ENCODE peak calls at places on chromosomes 3 and 15, in ten cellular contexts. One of them, this sample, is unnamed. For H3K4me1, the result is how much of the 10 kb centered on the place peaks cover.

GRCh38 chr3:65539620-65540019 is 499.1 kb downstream of the MAGI1 start:
- DNase-seq in ovary: no peak
- DNase-seq in mammary epithelial cell: no peak
- DNase-seq in SK-N-SH: no peak
- DNase-seq in mucosa of descending colon: no peak
- DNase-seq in GM23248: no peak
- DNase-seq in fibroblast of lung: no peak
- DNase-seq in tibial nerve: no peak
- DNase-seq in CD4-positive, alpha-beta memory T cell: no peak
- DNase-seq in stomach: no peak
- DNase-seq in this sample: no peak

GRCh38 chr15:36682091-36682490 is 102.7 kb downstream of the CDIN1 start:
- DNase-seq in ovary: no peak
- DNase-seq in mucosa of descending colon: no peak
- DNase-seq in CD4-positive, alpha-beta memory T cell: no peak
- DNase-seq in fibroblast of lung: peak
- DNase-seq in mammary epithelial cell: no peak
- DNase-seq in SK-N-SH: no peak
- DNase-seq in GM23248: peak
- DNase-seq in stomach: no peak
- DNase-seq in tibial nerve: no peak
- DNase-seq in this sample: no peak

GRCh38 chr3:125194849-125195601 is 17.5 kb downstream of the SLC12A8 start:
- DNase-seq in GM23248: peak
- DNase-seq in mammary epithelial cell: no peak
- DNase-seq in tibial nerve: no peak
- DNase-seq in CD4-positive, alpha-beta memory T cell: no peak
- DNase-seq in SK-N-SH: no peak
- DNase-seq in mucosa of descending colon: peak
- DNase-seq in fibroblast of lung: peak
- DNase-seq in ovary: no peak
- DNase-seq in stomach: no peak
- DNase-seq in this sample: no peak

GRCh38 chr3:157317895-157318294 is 118.8 kb upstream of the PTX3 start:
- DNase-seq in tibial nerve: no peak
- DNase-seq in fibroblast of lung: no peak
- DNase-seq in mucosa of descending colon: no peak
- DNase-seq in ovary: no peak
- DNase-seq in CD4-positive, alpha-beta memory T cell: no peak
- DNase-seq in SK-N-SH: no peak
- DNase-seq in GM23248: peak
- DNase-seq in mammary epithelial cell: no peak
- DNase-seq in stomach: no peak
- DNase-seq in this sample: no peak

GRCh38 chr15:50888054-50888453 is 20.4 kb upstream of the AP4E1 start:
- DNase-seq in tibial nerve: no peak
- DNase-seq in fibroblast of lung: peak
- DNase-seq in CD4-positive, alpha-beta memory T cell: no peak
- DNase-seq in mammary epithelial cell: no peak
- DNase-seq in GM23248: no peak
- DNase-seq in SK-N-SH: no peak
- DNase-seq in ovary: no peak
- DNase-seq in stomach: no peak
- DNase-seq in mucosa of descending colon: no peak
- DNase-seq in this sample: no peak

GRCh38 chr15:70825841-70826240 is 28.1 kb downstream of the LARP6 start:
- DNase-seq in mammary epithelial cell: no peak
- DNase-seq in fibroblast of lung: no peak
- DNase-seq in stomach: no peak
- DNase-seq in mucosa of descending colon: no peak
- DNase-seq in CD4-positive, alpha-beta memory T cell: no peak
- DNase-seq in tibial nerve: no peak
- DNase-seq in GM23248: no peak
- DNase-seq in ovary: no peak
- DNase-seq in SK-N-SH: no peak
- DNase-seq in this sample: no peak

GRCh38 chr3:49198611-49199230 is 27.3 kb downstream of the KLHDC8B start:
- DNase-seq in stomach: no peak
- DNase-seq in GM23248: no peak
- DNase-seq in ovary: no peak
- DNase-seq in mammary epithelial cell: no peak
- DNase-seq in fibroblast of lung: no peak
- DNase-seq in tibial nerve: no peak
- DNase-seq in CD4-positive, alpha-beta memory T cell: no peak
- DNase-seq in SK-N-SH: no peak
- DNase-seq in mucosa of descending colon: no peak
- DNase-seq in this sample: no peak

GRCh38 chr3:182837855-182838454 is 44.7 kb downstream of the ATP11B start:
- DNase-seq in ovary: no peak
- DNase-seq in mucosa of descending colon: no peak
- DNase-seq in SK-N-SH: peak
- DNase-seq in fibroblast of lung: peak
- DNase-seq in CD4-positive, alpha-beta memory T cell: peak
- DNase-seq in GM23248: peak
- DNase-seq in tibial nerve: no peak
- DNase-seq in stomach: no peak
- DNase-seq in mammary epithelial cell: peak
- DNase-seq in this sample: no peak

GRCh38 chr15:84755736-84756527 is 7.5 kb downstream of the ZNF592 start:
- DNase-seq in tibial nerve: no peak
- DNase-seq in SK-N-SH: no peak
- DNase-seq in mammary epithelial cell: peak
- DNase-seq in ovary: no peak
- DNase-seq in fibroblast of lung: no peak
- DNase-seq in GM23248: no peak
- DNase-seq in CD4-positive, alpha-beta memory T cell: no peak
- DNase-seq in mucosa of descending colon: no peak
- DNase-seq in stomach: no peak
- DNase-seq in this sample: no peak

GRCh38 chr3:168139947-168140346 is 44.2 kb upstream of the GOLIM4 start:
- DNase-seq in stomach: no peak
- DNase-seq in mammary epithelial cell: peak
- DNase-seq in fibroblast of lung: no peak
- DNase-seq in SK-N-SH: no peak
- DNase-seq in ovary: no peak
- DNase-seq in mucosa of descending colon: no peak
- DNase-seq in tibial nerve: no peak
- DNase-seq in CD4-positive, alpha-beta memory T cell: no peak
- DNase-seq in GM23248: no peak
- DNase-seq in this sample: no peak

GRCh38 chr3:152126260-152126659 is 142.5 kb upstream of the MBNL1 start:
- DNase-seq in fibroblast of lung: peak
- DNase-seq in GM23248: peak
- DNase-seq in ovary: no peak
- DNase-seq in tibial nerve: no peak
- DNase-seq in SK-N-SH: no peak
- DNase-seq in stomach: no peak
- DNase-seq in mucosa of descending colon: no peak
- DNase-seq in mammary epithelial cell: no peak
- DNase-seq in CD4-positive, alpha-beta memory T cell: no peak
- DNase-seq in this sample: no peak

GRCh38 chr3:158532099-158532734 is 38.8 kb upstream of the MLF1 start:
- DNase-seq in stomach: no peak
- DNase-seq in ovary: no peak
- DNase-seq in SK-N-SH: peak
- DNase-seq in CD4-positive, alpha-beta memory T cell: peak
- DNase-seq in mucosa of descending colon: peak
- DNase-seq in fibroblast of lung: peak
- DNase-seq in mammary epithelial cell: peak
- DNase-seq in tibial nerve: no peak
- DNase-seq in GM23248: peak
- DNase-seq in this sample: no peak

GRCh38 chr15:52294881-52295420 is 653 bp downstream of the MYO5C start:
- DNase-seq in CD4-positive, alpha-beta memory T cell: no peak
- DNase-seq in GM23248: peak
- DNase-seq in stomach: no peak
- DNase-seq in fibroblast of lung: no peak
- DNase-seq in mammary epithelial cell: no peak
- DNase-seq in mucosa of descending colon: peak
- DNase-seq in ovary: no peak
- DNase-seq in tibial nerve: no peak
- DNase-seq in SK-N-SH: peak
- DNase-seq in this sample: no peak

DNA sequence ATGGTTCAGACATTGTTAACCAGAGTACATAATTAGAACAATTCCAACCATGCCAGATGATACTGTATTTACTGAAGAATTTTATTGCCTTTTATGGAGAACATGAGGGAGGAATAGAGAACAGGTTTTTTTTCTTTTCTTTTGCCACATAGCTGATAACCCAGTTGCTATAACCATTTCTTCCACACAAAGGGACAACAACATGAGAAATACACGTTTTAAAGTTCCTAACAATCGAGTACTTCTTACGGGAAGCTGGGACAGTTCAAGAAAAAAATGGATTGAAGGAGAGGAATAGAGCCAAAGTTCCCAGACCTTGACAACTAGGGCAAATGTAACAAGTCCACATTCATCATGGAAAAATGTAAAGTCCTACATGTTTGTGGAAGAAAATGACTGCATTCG is 71.7 kb downstream of the FILIP1L start:
- DNase-seq in mucosa of descending colon: no peak
- DNase-seq in tibial nerve: no peak
- DNase-seq in ovary: no peak
- DNase-seq in mammary epithelial cell: no peak
- DNase-seq in CD4-positive, alpha-beta memory T cell: no peak
- DNase-seq in stomach: no peak
- DNase-seq in fibroblast of lung: peak
- DNase-seq in GM23248: peak
- DNase-seq in SK-N-SH: no peak
- DNase-seq in this sample: no peak
- H3K4me1 ChIP-seq in mucosa of descending colon: under half
- H3K4me1 ChIP-seq in tibial nerve: under half
- H3K4me1 ChIP-seq in ovary: under half
- H3K4me1 ChIP-seq in mammary epithelial cell: half or more
- H3K4me1 ChIP-seq in CD4-positive, alpha-beta memory T cell: under half
- H3K4me1 ChIP-seq in stomach: half or more
- H3K4me1 ChIP-seq in fibroblast of lung: under half
- H3K4me1 ChIP-seq in GM23248: half or more
- H3K4me1 ChIP-seq in SK-N-SH: under half
- H3K4me1 ChIP-seq in this sample: under half

GRCh38 chr3:127734754-127735473 is 62.2 kb downstream of the ABTB1 start:
- DNase-seq in ovary: peak
- DNase-seq in fibroblast of lung: peak
- DNase-seq in SK-N-SH: no peak
- DNase-seq in mammary epithelial cell: peak
- DNase-seq in GM23248: peak
- DNase-seq in stomach: no peak
- DNase-seq in mucosa of descending colon: peak
- DNase-seq in CD4-positive, alpha-beta memory T cell: no peak
- DNase-seq in tibial nerve: no peak
- DNase-seq in this sample: no peak
- H3K4me1 ChIP-seq in ovary: under half
- H3K4me1 ChIP-seq in fibroblast of lung: under half
- H3K4me1 ChIP-seq in SK-N-SH: under half
- H3K4me1 ChIP-seq in mammary epithelial cell: under half
- H3K4me1 ChIP-seq in GM23248: under half
- H3K4me1 ChIP-seq in stomach: half or more
- H3K4me1 ChIP-seq in mucosa of descending colon: under half
- H3K4me1 ChIP-seq in CD4-positive, alpha-beta memory T cell: under half
- H3K4me1 ChIP-seq in tibial nerve: half or more
- H3K4me1 ChIP-seq in this sample: half or more

DNA sequence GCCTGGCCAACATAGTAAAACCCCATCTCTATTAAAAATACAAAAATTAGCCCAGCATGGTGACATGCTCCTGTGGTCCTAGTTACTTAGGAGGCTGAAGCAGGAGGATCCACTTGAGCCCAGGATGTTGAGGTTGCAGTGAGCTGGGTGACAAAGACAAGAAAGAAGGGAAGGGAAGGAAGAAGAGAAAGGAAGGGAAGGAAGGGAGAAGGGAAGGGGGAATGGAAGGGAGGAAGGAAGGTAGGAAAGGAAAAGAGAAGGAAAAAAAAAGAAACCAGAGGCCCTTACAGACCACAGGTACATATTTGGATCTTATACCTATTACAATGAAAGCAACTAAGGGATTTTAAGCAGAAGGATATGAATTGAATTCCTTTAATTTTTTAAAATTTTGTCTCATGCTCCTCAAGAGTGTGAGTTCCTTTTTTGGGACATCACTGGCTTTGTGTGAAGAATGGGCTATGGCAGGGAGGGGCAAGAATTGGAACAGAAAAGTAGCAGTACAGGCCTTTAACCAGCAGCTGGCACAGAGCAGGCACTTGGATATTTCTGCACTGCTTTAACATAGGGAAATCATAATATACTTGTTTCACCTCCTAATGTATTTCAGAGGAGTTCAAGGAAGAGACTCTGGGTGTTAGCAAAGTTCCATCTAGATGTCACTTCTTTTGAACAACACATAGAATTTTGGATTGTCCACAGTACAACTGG is 7.9 kb downstream of the RAB27A start:
- DNase-seq in mucosa of descending colon: no peak
- DNase-seq in SK-N-SH: no peak
- DNase-seq in CD4-positive, alpha-beta memory T cell: no peak
- DNase-seq in ovary: no peak
- DNase-seq in tibial nerve: no peak
- DNase-seq in mammary epithelial cell: no peak
- DNase-seq in fibroblast of lung: no peak
- DNase-seq in GM23248: peak
- DNase-seq in stomach: no peak
- DNase-seq in this sample: no peak
- H3K4me1 ChIP-seq in mucosa of descending colon: under half
- H3K4me1 ChIP-seq in SK-N-SH: under half
- H3K4me1 ChIP-seq in CD4-positive, alpha-beta memory T cell: half or more
- H3K4me1 ChIP-seq in ovary: under half
- H3K4me1 ChIP-seq in tibial nerve: under half
- H3K4me1 ChIP-seq in mammary epithelial cell: under half
- H3K4me1 ChIP-seq in fibroblast of lung: under half
- H3K4me1 ChIP-seq in GM23248: under half
- H3K4me1 ChIP-seq in stomach: half or more
- H3K4me1 ChIP-seq in this sample: under half

GRCh38 chr15:72135719-72136118 is 17.5 kb downstream of the SENP8 start:
- DNase-seq in stomach: no peak
- DNase-seq in GM23248: no peak
- DNase-seq in CD4-positive, alpha-beta memory T cell: no peak
- DNase-seq in mammary epithelial cell: no peak
- DNase-seq in fibroblast of lung: peak
- DNase-seq in SK-N-SH: no peak
- DNase-seq in ovary: no peak
- DNase-seq in mucosa of descending colon: no peak
- DNase-seq in tibial nerve: no peak
- DNase-seq in this sample: no peak

GRCh38 chr15:72136170-72137051 is 18.2 kb downstream of the SENP8 start:
- DNase-seq in CD4-positive, alpha-beta memory T cell: no peak
- DNase-seq in SK-N-SH: no peak
- DNase-seq in ovary: no peak
- DNase-seq in mucosa of descending colon: no peak
- DNase-seq in GM23248: no peak
- DNase-seq in fibroblast of lung: peak
- DNase-seq in stomach: no peak
- DNase-seq in tibial nerve: no peak
- DNase-seq in mammary epithelial cell: no peak
- DNase-seq in this sample: no peak

GRCh38 chr15:72141171-72142084 is 23.2 kb downstream of the SENP8 start:
- DNase-seq in mammary epithelial cell: no peak
- DNase-seq in stomach: no peak
- DNase-seq in fibroblast of lung: peak
- DNase-seq in GM23248: no peak
- DNase-seq in mucosa of descending colon: no peak
- DNase-seq in tibial nerve: no peak
- DNase-seq in CD4-positive, alpha-beta memory T cell: no peak
- DNase-seq in SK-N-SH: no peak
- DNase-seq in ovary: no peak
- DNase-seq in this sample: no peak

GRCh38 chr15:72140088-72140487 is 21.9 kb downstream of the SENP8 start:
- DNase-seq in SK-N-SH: no peak
- DNase-seq in tibial nerve: no peak
- DNase-seq in CD4-positive, alpha-beta memory T cell: no peak
- DNase-seq in fibroblast of lung: no peak
- DNase-seq in mucosa of descending colon: no peak
- DNase-seq in mammary epithelial cell: no peak
- DNase-seq in stomach: no peak
- DNase-seq in GM23248: no peak
- DNase-seq in ovary: no peak
- DNase-seq in this sample: no peak

GRCh38 chr15:72139667-72140066 is 21.5 kb downstream of the SENP8 start:
- DNase-seq in tibial nerve: no peak
- DNase-seq in stomach: no peak
- DNase-seq in fibroblast of lung: no peak
- DNase-seq in CD4-positive, alpha-beta memory T cell: no peak
- DNase-seq in mammary epithelial cell: no peak
- DNase-seq in SK-N-SH: no peak
- DNase-seq in GM23248: no peak
- DNase-seq in ovary: no peak
- DNase-seq in mucosa of descending colon: no peak
- DNase-seq in this sample: no peak
- H3K4me1 ChIP-seq in tibial nerve: under half
- H3K4me1 ChIP-seq in stomach: under half
- H3K4me1 ChIP-seq in fibroblast of lung: under half
- H3K4me1 ChIP-seq in CD4-positive, alpha-beta memory T cell: under half
- H3K4me1 ChIP-seq in mammary epithelial cell: under half
- H3K4me1 ChIP-seq in SK-N-SH: under half
- H3K4me1 ChIP-seq in GM23248: under half
- H3K4me1 ChIP-seq in ovary: under half
- H3K4me1 ChIP-seq in mucosa of descending colon: under half
- H3K4me1 ChIP-seq in this sample: under half